ENCODE peak calls at places on chromosomes 4 and X, in seven cellular contexts. N is H9, Y is mesendoderm, F is IMR-90, R is H1, W is mesenchymal stem cell, P is trophoblast cell. O is an unnamed sample. For H3K4me1, the result is how much of the 10 kb centered on the place peaks cover.

GRCh38 chr4:155946486-155946885 is 7.2 kb downstream of the CTSO start:
- DNase-seq in Y (no peak), W (peak), P (no peak), R (no peak), N (no peak), F (peak), O (no peak)

GRCh38 chrX:105533951-105534350 is 288.4 kb upstream of the NRK start:
- DNase-seq in F (no peak), N (no peak), W (no peak), R (no peak), Y (no peak), P (no peak), O (no peak)

GRCh38 chrX:2781698-2782097 is 29.9 kb downstream of the XG start:
- DNase-seq in W (no peak), N (no peak), R (no peak), P (no peak), Y (no peak), F (peak), O (no peak)

GRCh38 chr4:88101165-88101564 is 57.3 kb downstream of the ABCG2 start:
- DNase-seq in P (no peak), W (no peak), Y (no peak), F (no peak), R (no peak), N (no peak), O (no peak)

GRCh38 chr4:121358473-121358872 is 22.3 kb downstream of the QRFPR start:
- DNase-seq in W (peak), R (no peak), F (peak), N (no peak), Y (no peak), P (no peak), O (no peak)

GRCh38 chrX:786441-786881 is 155.9 kb downstream of the SHOX start:
- DNase-seq in W (no peak), F (no peak), R (no peak), Y (no peak), N (no peak), P (peak), O (no peak)

GRCh38 chrX:76796311-76796710 is 368.8 kb downstream of the MAGEE1 start:
- DNase-seq in Y (peak), R (no peak), W (no peak), F (no peak), N (no peak), P (no peak), O (no peak)

GRCh38 chrX:41198410-41198809 is 113.2 kb downstream of the USP9X start:
- DNase-seq in R (no peak), P (peak), W (no peak), Y (no peak), F (no peak), N (no peak), O (no peak)

GRCh38 chr4:166091146-166091545 is 218.1 kb downstream of the TLL1 start:
- DNase-seq in P (no peak), W (no peak), F (no peak), Y (no peak), N (no peak), R (no peak), O (no peak)

GRCh38 chrX:63656871-63657580 is 128.0 kb downstream of the ARHGEF9 start:
- DNase-seq in F (peak), P (peak), R (no peak), W (peak), N (no peak), Y (peak), O (no peak)

GRCh38 chr4:47696823-47697222 is 141.0 kb downstream of the CORIN start:
- DNase-seq in N (no peak), P (no peak), W (no peak), F (no peak), Y (no peak), R (no peak), O (no peak)

GRCh38 chrX:14920196-14920595 is 47.0 kb downstream of the MOSPD2 start:
- DNase-seq in N (no peak), R (no peak), F (peak), P (no peak), W (no peak), Y (no peak), O (no peak)

GRCh38 chrX:55783723-55784122 is 66.2 kb downstream of the RRAGB start:
- DNase-seq in F (no peak), W (peak), P (no peak), N (no peak), R (no peak), Y (no peak), O (no peak)

GRCh38 chr4:179595671-179596410 is 2153.6 kb upstream of the AGA start:
- DNase-seq in N (no peak), W (peak), F (peak), P (no peak), Y (no peak), R (no peak), O (no peak)

GRCh38 chr4:99013402-99013843 is 17.9 kb downstream of the METAP1 start:
- DNase-seq in R (no peak), N (no peak), W (no peak), P (no peak), F (peak), Y (peak), O (no peak)

GRCh38 chr4:12734586-12734985 is 749.6 kb downstream of the RAB28 start:
- DNase-seq in Y (no peak), P (no peak), N (no peak), F (no peak), W (no peak), R (no peak), O (no peak)

GRCh38 chr4:147590249-147590920 is 26.8 kb upstream of the TMEM184C start:
- DNase-seq in R (no peak), P (peak), F (peak), W (peak), N (peak), Y (peak), O (peak)

GRCh38 chr4:91636083-91636482 is 667.7 kb upstream of the GRID2 start:
- DNase-seq in P (no peak), R (no peak), W (no peak), Y (peak), N (no peak), F (no peak), O (no peak)

GRCh38 chr4:91630054-91630453 is 673.7 kb upstream of the GRID2 start:
- DNase-seq in W (no peak), R (no peak), N (no peak), P (no peak), Y (no peak), F (no peak), O (no peak)

GRCh38 chr4:91631335-91631734 is 672.4 kb upstream of the GRID2 start:
- DNase-seq in P (no peak), R (no peak), F (no peak), N (no peak), Y (no peak), W (no peak), O (no peak)

DNA sequence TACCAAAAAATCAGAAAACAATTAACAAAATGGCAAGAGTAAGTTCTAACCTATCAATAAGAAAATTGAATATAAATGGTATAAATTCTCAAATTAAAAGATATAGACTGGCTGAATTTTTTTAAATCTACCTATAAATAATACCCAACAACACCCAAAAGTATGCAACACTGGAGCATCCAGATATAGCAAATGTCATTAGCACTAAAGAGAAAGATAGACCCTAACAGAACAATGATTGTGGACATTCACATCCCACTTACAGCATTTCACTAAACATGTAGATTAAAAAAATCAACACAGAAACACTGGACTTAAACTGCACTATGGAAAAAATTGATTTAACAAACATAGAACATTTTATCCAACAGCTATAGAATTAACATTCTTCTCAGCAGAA is 673.0 kb upstream of the GRID2 start:
- DNase-seq in F (no peak), Y (no peak), W (no peak), P (no peak), R (no peak), N (no peak), O (no peak)
- H3K18ac ChIP-seq in F (no peak), Y (no peak), W (no peak), P (no peak), R (no peak), N (no peak), O (no peak)

GRCh38 chrX:10117301-10117700 is 39.5 kb upstream of the CLCN4 start:
- DNase-seq in W (no peak), Y (no peak), N (no peak), P (no peak), R (no peak), F (no peak), O (no peak)
- H3K4me1 ChIP-seq in W (under half), Y (under half), N (under half), P (under half), R (under half), F (under half), O (under half)

GRCh38 chr4:94722270-94722669 is 35.5 kb upstream of the BMPR1B start:
- DNase-seq in R (no peak), P (no peak), W (no peak), F (no peak), Y (no peak), N (no peak), O (no peak)
- H3K4me2 ChIP-seq in R (no peak), P (no peak), W (no peak), F (no peak), Y (no peak), N (no peak), O (no peak)

DNA sequence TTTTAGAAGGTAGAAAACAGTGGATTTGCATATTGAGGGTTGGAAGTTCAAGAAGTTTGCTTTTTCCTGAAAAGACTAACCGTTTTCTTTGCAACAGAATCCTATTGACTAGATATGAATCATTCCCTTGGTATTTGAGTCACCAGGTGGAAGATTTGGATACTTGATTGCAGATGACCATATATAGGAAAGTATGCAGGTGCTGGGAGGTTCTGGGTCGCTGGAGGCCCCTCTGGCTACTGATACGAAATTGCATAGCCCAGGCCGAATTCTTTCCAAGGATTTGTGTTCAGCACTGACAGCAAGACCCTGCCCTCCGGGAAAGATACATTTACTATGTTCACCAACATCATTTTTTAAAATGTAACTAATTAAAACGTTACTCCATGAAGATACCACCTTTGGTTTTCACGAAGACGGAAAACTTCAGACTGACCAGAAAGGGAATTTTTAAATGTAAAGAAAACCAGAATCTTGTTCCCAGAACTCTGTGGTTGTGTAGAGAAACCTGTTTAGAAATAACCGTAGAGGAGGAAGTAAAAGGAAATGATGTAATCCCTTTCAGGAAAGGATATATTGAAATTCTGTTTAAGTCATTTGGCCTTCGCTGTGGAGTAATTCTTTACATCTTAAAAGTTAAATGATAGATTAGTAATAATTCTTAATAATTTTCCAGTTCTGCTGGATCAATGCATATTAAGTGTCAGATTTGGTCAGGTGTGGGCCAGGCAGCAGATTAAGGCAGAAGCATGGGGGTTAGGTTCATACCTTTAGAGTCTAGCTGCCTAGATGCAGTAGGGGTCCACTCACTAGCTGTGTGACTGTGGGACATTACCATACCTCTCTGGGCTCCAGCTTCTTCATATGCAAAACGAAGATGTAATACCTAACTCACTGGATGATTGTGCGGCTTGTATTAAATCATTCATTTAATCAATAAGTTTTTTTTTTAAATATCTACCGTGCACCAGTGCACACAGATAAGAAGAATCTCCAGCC is 1.1 kb downstream of the ANXA3 start:
- DNase-seq in R (peak), W (no peak), N (peak), Y (peak), F (no peak), P (peak), O (no peak)
- H3K18ac ChIP-seq in R (no peak), W (no peak), N (peak), Y (peak), F (no peak), P (peak), O (no peak)

GRCh38 chr4:184471872-184472539 is 2.3 kb downstream of the IRF2 start:
- DNase-seq in Y (no peak), P (no peak), F (peak), N (no peak), R (no peak), W (peak), O (no peak)
- H3K4me1 ChIP-seq in Y (under half), P (under half), F (under half), N (under half), R (under half), W (under half), O (under half)

GRCh38 chr4:48909697-48910096 is 3.1 kb upstream of the OCIAD2 start:
- DNase-seq in P (peak), N (peak), Y (peak), F (peak), W (peak), R (peak), O (peak)

GRCh38 chr4:48914311-48914710 is 7.7 kb upstream of the OCIAD2 start:
- DNase-seq in Y (peak), R (no peak), F (no peak), W (no peak), P (no peak), N (no peak), O (no peak)

GRCh38 chr4:48910511-48910910 is 3.9 kb upstream of the OCIAD2 start:
- DNase-seq in Y (no peak), F (no peak), R (no peak), N (no peak), W (no peak), P (no peak), O (no peak)

GRCh38 chr4:48913346-48913745 is 6.8 kb upstream of the OCIAD2 start:
- DNase-seq in W (peak), Y (no peak), R (no peak), P (no peak), F (peak), N (no peak), O (no peak)

DNA sequence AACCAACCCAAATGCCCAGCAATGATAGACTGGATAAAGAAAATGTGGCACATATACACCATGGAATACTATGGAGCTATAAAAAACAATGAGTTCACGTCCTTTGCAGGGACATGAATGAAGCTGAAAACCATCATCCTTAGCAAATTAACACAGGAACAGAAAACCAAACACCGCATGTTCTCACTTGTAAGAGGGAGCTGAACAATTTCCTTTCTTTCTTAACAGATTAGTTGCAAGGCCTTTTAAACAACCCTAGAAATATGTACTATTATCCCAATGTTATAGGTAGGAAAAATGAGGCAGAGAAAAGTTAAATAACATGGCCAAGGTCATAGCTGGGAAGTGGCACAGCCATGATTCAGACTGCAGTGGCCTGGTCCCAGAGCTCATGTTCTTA is 5.8 kb upstream of the OCIAD2 start:
- DNase-seq in Y (no peak), W (no peak), F (no peak), R (no peak), P (no peak), N (no peak), O (no peak)
- H3K4me2 ChIP-seq in Y (no peak), W (no peak), F (no peak), R (no peak), P (no peak), N (no peak), O (no peak)

GRCh38 chr4:6953751-6954380 is 44.2 kb downstream of the TBC1D14 start:
- DNase-seq in W (peak), F (peak), N (peak), P (peak), Y (peak), R (no peak), O (no peak)
- H3K18ac ChIP-seq in W (peak), F (peak), N (no peak), P (peak), Y (no peak), R (peak), O (peak)